ENCODE peak calls at places on chromosomes 11 and 22, in nine cellular contexts. A, O, R, F, P, G, X, S and M are unnamed samples.
A peak's percentile ranks its signal among the peaks of the same experiment; 100 is the strongest.

GRCh38 chr11:62295504-62295903 is 3.4 kb downstream of the SCGB1D4 start:
- DNase-seq in A (no peak), O (no peak), R (no peak), F (no peak), P (no peak), G (peak; percentile 32), X (no peak), S (no peak), M (no peak)

GRCh38 chr11:4181780-4182721 is 87.5 kb downstream of the RRM1 start:
- DNase-seq in A (peak; percentile 68), O (peak; percentile 92), R (peak; percentile 69), F (peak; percentile 83), P (no peak), G (peak; percentile 37), X (peak; percentile 77), S (no peak), M (no peak)

GRCh38 chr11:132632641-132633124 is 899.6 kb downstream of the OPCML start:
- DNase-seq in A (no peak), O (no peak), R (no peak), F (no peak), P (no peak), G (peak; percentile 99), X (no peak), S (no peak), M (no peak)

GRCh38 chr11:128207861-128208321 is 379.5 kb downstream of the ETS1 start:
- DNase-seq in A (no peak), O (no peak), R (no peak), F (peak; percentile 68), P (no peak), G (peak; percentile 97), X (no peak), S (no peak), M (no peak)

GRCh38 chr22:46377566-46378498 is 42.3 kb downstream of the TRMU start:
- DNase-seq in A (peak; percentile 91), O (peak; percentile 95), R (peak; percentile 81), F (peak; percentile 92), P (no peak), G (peak; percentile 64), X (no peak), S (no peak), M (no peak)

GRCh38 chr11:105148241-105148640 is 8.7 kb upstream of the CARD18 start:
- DNase-seq in A (no peak), O (no peak), R (no peak), F (no peak), P (no peak), G (peak; percentile 37), X (no peak), S (no peak), M (no peak)

GRCh38 chr22:19568337-19569311 is 44.4 kb upstream of the CLDN5 start:
- DNase-seq in A (no peak), O (no peak), R (no peak), F (no peak), P (no peak), G (peak; percentile 87), X (no peak), S (no peak), M (no peak)

GRCh38 chr11:70473186-70473872 is 75.0 kb downstream of the CTTN start:
- DNase-seq in A (no peak), O (no peak), R (no peak), F (no peak), P (peak; percentile 42), G (no peak), X (peak; percentile 49), S (no peak), M (no peak)

GRCh38 chr22:23365961-23366360 is 185.7 kb downstream of the BCR start:
- DNase-seq in A (no peak), O (no peak), R (no peak), F (no peak), P (no peak), G (no peak), X (no peak), S (no peak), M (no peak)

GRCh38 chr11:133598879-133599278 is 66.6 kb upstream of the OPCML start:
- DNase-seq in A (no peak), O (no peak), R (no peak), F (no peak), P (no peak), G (no peak), X (no peak), S (no peak), M (no peak)

GRCh38 chr11:35943294-35943693 is 568 bp upstream of the LDLRAD3 start:
- DNase-seq in A (no peak), O (no peak), R (no peak), F (no peak), P (no peak), G (no peak), X (no peak), S (no peak), M (no peak)

GRCh38 chr11:2787816-2788750 is 88.3 kb upstream of the KCNQ1OT1 start:
- DNase-seq in A (no peak), O (peak; percentile 43), R (peak; percentile 6), F (no peak), P (peak; percentile 41), G (no peak), X (peak; percentile 47), S (peak; percentile 33), M (no peak)

GRCh38 chr11:57792870-57793269 is 31.3 kb downstream of the CTNND1 start:
- DNase-seq in A (no peak), O (no peak), R (no peak), F (peak; percentile 39), P (no peak), G (no peak), X (no peak), S (no peak), M (no peak)

GRCh38 chr22:46092646-46093410 is 57.5 kb upstream of the PPARA start:
- DNase-seq in A (no peak), O (peak; percentile 48), R (no peak), F (no peak), P (no peak), G (no peak), X (no peak), S (peak; percentile 44), M (no peak)

GRCh38 chr11:117273550-117274289 is 17.4 kb upstream of the BACE1-AS start:
- DNase-seq in A (no peak), O (no peak), R (no peak), F (no peak), P (no peak), G (peak; percentile 85), X (no peak), S (no peak), M (no peak)

GRCh38 chr11:121595717-121596156 is 143.0 kb upstream of the SORL1-AS1 start:
- DNase-seq in A (peak; percentile 67), O (no peak), R (no peak), F (peak; percentile 8), P (peak; percentile 86), G (peak; percentile 100), X (peak; percentile 76), S (no peak), M (no peak)

GRCh38 chr22:32476286-32476685 is 1.7 kb downstream of the FBXO7 start:
- DNase-seq in A (no peak), O (no peak), R (no peak), F (no peak), P (no peak), G (no peak), X (no peak), S (no peak), M (no peak)

GRCh38 chr11:12886508-12886907 is 122.6 kb upstream of the RASSF10 start:
- DNase-seq in A (no peak), O (no peak), R (no peak), F (no peak), P (no peak), G (no peak), X (no peak), S (no peak), M (no peak)

GRCh38 chr11:12889243-12889642 is 119.9 kb upstream of the RASSF10 start:
- DNase-seq in A (peak; percentile 55), O (no peak), R (no peak), F (no peak), P (peak; percentile 82), G (peak; percentile 84), X (peak; percentile 79), S (no peak), M (no peak)

GRCh38 chr11:12890476-12890875 is 118.6 kb upstream of the RASSF10 start:
- DNase-seq in A (no peak), O (no peak), R (no peak), F (no peak), P (no peak), G (no peak), X (no peak), S (no peak), M (no peak)

GRCh38 chr11:12885717-12886226 is 123.3 kb upstream of the RASSF10 start:
- DNase-seq in A (no peak), O (no peak), R (no peak), F (no peak), P (no peak), G (no peak), X (no peak), S (no peak), M (no peak)

GRCh38 chr11:12888525-12889158 is 120.5 kb upstream of the RASSF10 start:
- DNase-seq in A (peak; percentile 86), O (peak; percentile 85), R (peak; percentile 89), F (peak; percentile 64), P (peak; percentile 95), G (peak; percentile 89), X (peak; percentile 95), S (peak; percentile 91), M (peak; percentile 23)
- H3K27ac ChIP-seq in A (peak overlapping the region; percentile 55), O (no peak overlapping the region), R (peak overlapping the region; percentile 74), F (peak overlapping the region; percentile 30), P (peak overlapping the region; percentile 91), G (peak overlapping the region; percentile 56), X (peak overlapping the region; percentile 17), S (peak overlapping the region; percentile 82), M (no peak overlapping the region)

DNA sequence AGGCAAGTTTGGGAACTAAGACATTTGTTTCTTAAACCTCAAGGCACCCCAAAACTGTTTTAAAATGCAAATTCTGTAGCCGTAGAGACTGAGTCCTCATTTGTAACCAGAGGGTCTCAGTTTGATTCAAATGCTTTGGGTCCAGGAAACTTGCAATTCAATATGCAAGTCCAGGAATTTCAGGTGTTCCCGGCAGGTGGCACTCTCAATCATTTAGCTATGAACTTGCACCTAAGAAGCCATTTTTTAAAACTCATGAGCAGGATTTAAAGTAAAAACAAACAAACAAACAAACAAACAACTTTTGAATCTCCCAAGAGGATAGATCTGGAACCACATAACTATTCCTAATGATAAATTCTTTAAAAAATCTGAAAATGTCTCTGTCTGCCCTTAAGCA is 8.7 kb upstream of the ABTB2 start:
- DNase-seq in A (peak; percentile 54), O (no peak), R (peak; percentile 35), F (no peak), P (no peak), G (no peak), X (no peak), S (no peak), M (no peak)
- H3K4me1 ChIP-seq in A (peaks cover 6% of the 10 kb centered on the region), O (no peaks in the 10 kb centered on the region), R (no peaks in the 10 kb centered on the region), F (peaks cover 9% of the 10 kb centered on the region), P (no peaks in the 10 kb centered on the region), G (no peaks in the 10 kb centered on the region), X (no peaks in the 10 kb centered on the region), S (no peaks in the 10 kb centered on the region), M (no peaks in the 10 kb centered on the region)

GRCh38 chr22:48868554-48868953 is 959.1 kb downstream of the BRD1 start:
- DNase-seq in A (no peak), O (no peak), R (no peak), F (no peak), P (peak; percentile 53), G (no peak), X (peak; percentile 42), S (no peak), M (no peak)
- H3K9me3 ChIP-seq in A (no peaks in the 10 kb centered on the region), O (no peaks in the 10 kb centered on the region), R (no peaks in the 10 kb centered on the region), F (no peaks in the 10 kb centered on the region), P (no peaks in the 10 kb centered on the region), G (no peaks in the 10 kb centered on the region), X (no peaks in the 10 kb centered on the region), S (no peaks in the 10 kb centered on the region), M (no peaks in the 10 kb centered on the region)

GRCh38 chr22:26718905-26719304 is 61.5 kb downstream of the MIAT start:
- DNase-seq in A (no peak), O (no peak), R (no peak), F (peak; percentile 30), P (no peak), G (peak; percentile 98), X (no peak), S (no peak), M (no peak)
- H3K27ac ChIP-seq in A (no peak overlapping the region), O (no peak overlapping the region), R (no peak overlapping the region), F (peak overlapping the region; percentile 77), P (no peak overlapping the region), G (peak overlapping the region; percentile 30), X (no peak overlapping the region), S (no peak overlapping the region), M (no peak overlapping the region)